ENCODE peak calls at places on chromosomes 16 and 17, in seven cellular contexts. E, V, S, M, R, A and O are unnamed samples.
A peak's percentile ranks its signal among the peaks of the same experiment; 100 is the strongest.

GRCh38 chr16:401468-402348 is at the start of gene DECR2:
- DNase-seq in S (peak; percentile 98), R (peak; percentile 96), A (peak; percentile 91), E (peak; percentile 99), M (peak; percentile 96), V (peak; percentile 76), O (peak; percentile 100)

GRCh38 chr17:49762148-49762941 is 1.6 kb downstream of the FAM117A start:
- DNase-seq in R (no peak), S (no peak), V (no peak), E (no peak), A (no peak), M (no peak), O (no peak)

GRCh38 chr17:45332505-45332904 is 15.7 kb upstream of the MAP3K14 start:
- DNase-seq in V (no peak), E (no peak), R (no peak), A (no peak), S (no peak), M (no peak), O (no peak)

GRCh38 chr16:50526249-50526648 is 21.9 kb upstream of the NKD1 start:
- DNase-seq in S (no peak), M (no peak), R (no peak), V (no peak), E (no peak), A (no peak), O (no peak)

GRCh38 chr16:30748634-30749445 is 615 bp downstream of the PHKG2 start:
- DNase-seq in A (no peak), V (no peak), S (peak; percentile 55), E (peak; percentile 18), R (peak; percentile 46), M (peak; percentile 52), O (no peak)

GRCh38 chr16:2698996-2699750 is 16.9 kb downstream of the KCTD5 start:
- DNase-seq in R (no peak), M (no peak), A (no peak), S (no peak), V (no peak), E (no peak), O (no peak)

GRCh38 chr17:30112794-30113193 is 3.8 kb upstream of the NSRP1 start:
- DNase-seq in S (no peak), A (no peak), E (no peak), M (no peak), R (no peak), V (no peak), O (no peak)

GRCh38 chr16:73037331-73037745 is 10.6 kb downstream of the ZFHX3 start:
- DNase-seq in E (no peak), M (no peak), S (no peak), V (peak; percentile 29), A (no peak), R (peak; percentile 31), O (no peak)

GRCh38 chr17:42321555-42321954 is 33.3 kb downstream of the STAT5A start:
- DNase-seq in M (no peak), R (no peak), S (no peak), A (no peak), E (no peak), V (no peak), O (no peak)

GRCh38 chr17:32157225-32157624 is 14.9 kb downstream of the RHOT1 start:
- DNase-seq in S (no peak), M (no peak), E (no peak), A (no peak), V (no peak), R (no peak), O (no peak)

GRCh38 chr16:72942021-72942420 is 105.9 kb downstream of the ZFHX3 start:
- DNase-seq in A (no peak), S (no peak), R (no peak), V (no peak), E (no peak), M (no peak), O (no peak)

GRCh38 chr17:79683365-79683764 is 47.4 kb upstream of the ENPP7 start:
- DNase-seq in R (no peak), E (no peak), S (no peak), M (no peak), V (no peak), A (no peak), O (no peak)

GRCh38 chr17:61601297-61601696 is 10.3 kb upstream of the NACA2 start:
- DNase-seq in S (no peak), V (no peak), E (no peak), A (no peak), M (no peak), R (no peak), O (no peak)

GRCh38 chr17:32285770-32286517 is 20.3 kb downstream of the RHBDL3 start:
- DNase-seq in M (no peak), R (peak; percentile 25), E (no peak), S (no peak), V (no peak), A (no peak), O (no peak)

GRCh38 chr17:76271669-76272540 is 6.8 kb downstream of the UBALD2 start:
- DNase-seq in E (peak; percentile 52), M (no peak), A (no peak), V (no peak), S (no peak), R (peak; percentile 35), O (peak; percentile 53)

GRCh38 chr17:81996757-81997441 is 19.5 kb downstream of the ASPSCR1 start:
- DNase-seq in V (no peak), A (no peak), S (no peak), E (no peak), M (peak; percentile 9), R (no peak), O (no peak)